ENCODE peak calls at places on chromosomes 2 and 18, in ten cellular contexts. X is prostate gland; Q is body of pancreas; O is SK-N-SH; A is MM.1S; E is PC-3; U is cardiac muscle cell; W is Peyer's patch; B is gastrocnemius medialis; I is CD8-positive, alpha-beta T cell. M is an unnamed sample.

GRCh38 chr2:172087191-172087779 is 2.0 kb downstream of the DLX1 start:
- DNase-seq in A (no peak), E (no peak), O (no peak), X (no peak), U (no peak), I (no peak), W (no peak), B (no peak), Q (no peak), M (no peak)

GRCh38 chr2:240591784-240592183 is 5.2 kb downstream of the CAPN10 start:
- DNase-seq in Q (no peak), X (no peak), B (peak; percentile 7), W (peak; percentile 31), A (no peak), O (no peak), U (no peak), E (no peak), I (no peak), M (peak; percentile 53)

GRCh38 chr2:47904903-47905453 is 1.3 kb downstream of the FBXO11 start:
- DNase-seq in W (peak; percentile 66), U (peak; percentile 24), Q (peak; percentile 56), E (no peak), B (peak; percentile 29), O (peak; percentile 69), X (peak; percentile 23), A (peak; percentile 43), I (peak; percentile 48), M (peak; percentile 27)

GRCh38 chr18:22964116-22964515 is 31.0 kb downstream of the RBBP8 start:
- DNase-seq in Q (no peak), A (no peak), I (no peak), E (no peak), W (no peak), U (peak; percentile 21), X (no peak), B (no peak), O (no peak), M (no peak)

GRCh38 chr18:39685303-39685902 is 2119.8 kb upstream of the CELF4 start:
- DNase-seq in W (no peak), A (no peak), E (no peak), O (no peak), U (no peak), X (no peak), B (no peak), I (no peak), Q (no peak), M (no peak)

GRCh38 chr2:112542123-112542973 is at the start of gene POLR1B:
- DNase-seq in U (peak; percentile 79), I (peak; percentile 61), O (peak; percentile 87), E (peak; percentile 89), Q (peak; percentile 90), W (peak; percentile 90), X (peak; percentile 80), B (peak; percentile 85), A (peak; percentile 89), M (peak; percentile 76)

GRCh38 chr2:175309799-175310198 is 128.3 kb upstream of the ATP5MC3 start:
- DNase-seq in A (peak; percentile 82), W (no peak), O (peak; percentile 54), B (no peak), X (no peak), E (peak; percentile 50), I (no peak), U (peak; percentile 21), Q (no peak), M (no peak)

GRCh38 chr18:74731097-74731496 is 133.4 kb downstream of the ZNF407 start:
- DNase-seq in O (no peak), X (no peak), U (peak; percentile 38), B (no peak), E (peak; percentile 79), Q (no peak), W (no peak), I (no peak), A (no peak), M (no peak)

GRCh38 chr2:158232476-158232875 is 130.8 kb downstream of the UPP2 start:
- DNase-seq in Q (no peak), O (no peak), E (peak; percentile 70), A (no peak), I (no peak), X (no peak), B (no peak), U (no peak), W (no peak), M (no peak)

GRCh38 chr2:112121682-112122254 is 16.4 kb upstream of the FBLN7 start:
- DNase-seq in U (peak; percentile 74), I (peak; percentile 53), E (peak; percentile 69), O (peak; percentile 29), W (no peak), B (no peak), A (peak; percentile 46), Q (peak; percentile 49), X (no peak), M (no peak)

GRCh38 chr2:179268277-179268935 is 3.8 kb upstream of the SESTD1 start:
- DNase-seq in E (peak; percentile 96), X (no peak), U (peak; percentile 66), W (no peak), O (no peak), B (no peak), I (no peak), Q (no peak), A (no peak), M (peak; percentile 53)

GRCh38 chr2:232520489-232520888 is 301 bp downstream of the PRSS56 start:
- DNase-seq in I (no peak), U (no peak), B (no peak), E (no peak), O (no peak), X (no peak), Q (no peak), W (no peak), A (no peak), M (no peak)

GRCh38 chr2:48203668-48204067 is 297.4 kb upstream of the FBXO11 start:
- DNase-seq in O (no peak), A (no peak), E (no peak), Q (no peak), W (no peak), X (no peak), I (no peak), U (no peak), B (no peak), M (no peak)

GRCh38 chr2:121665504-121665903 is 16.2 kb upstream of the CLASP1 start:
- DNase-seq in A (no peak), X (no peak), Q (no peak), B (no peak), W (no peak), E (peak; percentile 48), U (no peak), I (no peak), O (no peak), M (no peak)

GRCh38 chr2:28567076-28567471 is 71.2 kb downstream of the PLB1 start:
- DNase-seq in B (no peak), Q (peak; percentile 40), U (no peak), I (peak; percentile 40), X (no peak), A (peak; percentile 38), W (no peak), O (peak; percentile 71), E (no peak), M (no peak)
- TF ChIP-seq CTCF in B (no peak), Q (no peak), U (no peak), I (peak; percentile 55), X (no peak), A (no peak), W (no peak), O (no peak), E (no peak), M (no peak)

DNA sequence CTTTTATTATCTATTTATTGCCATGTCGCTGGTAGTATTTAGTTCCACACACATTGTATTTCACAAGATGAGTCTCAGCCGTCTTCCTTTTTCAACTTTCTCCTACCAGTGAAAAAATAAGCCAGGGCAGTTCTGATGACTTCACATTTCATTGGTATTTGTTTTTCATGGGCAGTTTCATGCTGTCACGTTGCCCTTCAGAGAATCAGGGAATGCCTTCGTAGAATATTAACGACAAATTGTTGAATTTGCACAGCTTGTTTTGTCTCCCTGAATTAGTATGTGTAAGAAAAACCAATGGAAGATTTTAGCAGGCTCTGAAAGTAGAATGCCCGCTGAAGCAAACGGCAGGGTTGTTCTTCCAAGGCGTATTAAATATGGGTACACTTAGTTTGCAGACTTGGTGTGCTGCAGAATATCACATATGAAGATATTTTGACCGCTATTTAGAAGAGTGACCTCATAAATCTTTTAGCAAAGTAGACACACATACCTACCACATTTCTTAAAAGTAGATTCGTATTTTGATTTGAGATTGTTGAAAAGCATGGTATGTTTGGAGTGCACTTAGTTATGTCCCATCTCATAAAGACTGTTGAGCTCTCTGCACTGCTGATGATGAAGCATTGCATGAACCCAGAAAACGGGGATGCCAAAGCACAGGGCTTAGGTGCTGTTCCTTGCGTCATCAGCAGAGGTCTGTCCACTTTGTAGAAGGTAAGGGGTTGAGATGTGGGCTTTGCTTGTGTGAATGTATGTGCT is 2.9 kb downstream of the NEDD4L start:
- DNase-seq in U (no peak), W (no peak), Q (peak; percentile 18), X (no peak), I (no peak), O (no peak), A (no peak), E (peak; percentile 39), B (no peak), M (no peak)
- H3K4me1 ChIP-seq in U (peaks cover 14% of the 10 kb centered on the region), W (no peaks in the 10 kb centered on the region), Q (peaks cover 39% of the 10 kb centered on the region), X (peaks cover 5% of the 10 kb centered on the region), I (peaks cover 15% of the 10 kb centered on the region), O (peaks cover 10% of the 10 kb centered on the region), A (peaks cover 17% of the 10 kb centered on the region), E (peaks cover 17% of the 10 kb centered on the region), B (no peaks in the 10 kb centered on the region), M (peaks cover 34% of the 10 kb centered on the region)

GRCh38 chr18:78192044-78192443 is 787.6 kb upstream of the SALL3 start:
- DNase-seq in A (peak; percentile 46), X (peak; percentile 54), I (no peak), E (no peak), U (no peak), O (no peak), W (no peak), Q (peak; percentile 67), B (no peak), M (no peak)
- TF ChIP-seq CTCF in A (no peak), X (peak; percentile 62), I (no peak), E (no peak), U (no peak), O (no peak), W (no peak), Q (peak; percentile 43), B (no peak), M (no peak)

DNA sequence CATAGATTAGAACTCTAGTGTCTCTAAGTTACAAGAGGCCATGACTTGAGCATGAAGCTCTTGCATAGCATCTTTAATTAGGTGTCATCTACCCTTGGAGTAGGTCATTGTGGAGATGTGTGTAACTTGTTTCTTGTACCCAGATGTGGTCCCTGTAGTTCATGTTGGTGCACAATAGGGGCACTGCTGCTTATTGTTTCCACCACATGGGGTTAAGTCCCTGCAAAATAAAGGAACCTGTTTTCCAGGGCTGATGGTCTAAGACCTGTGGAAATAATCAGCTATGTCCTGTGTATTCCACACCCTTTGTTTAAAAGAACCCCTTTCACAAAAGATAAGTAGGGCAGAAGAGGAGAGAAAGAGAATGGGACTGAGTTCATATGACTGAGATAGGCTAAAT is 28.6 kb downstream of the ASXL3 start:
- DNase-seq in I (no peak), B (no peak), E (no peak), U (no peak), X (no peak), Q (no peak), A (no peak), O (no peak), W (no peak), M (no peak)
- H3K4me1 ChIP-seq in I (no peaks in the 10 kb centered on the region), B (no peaks in the 10 kb centered on the region), E (no peaks in the 10 kb centered on the region), U (no peaks in the 10 kb centered on the region), X (no peaks in the 10 kb centered on the region), Q (no peaks in the 10 kb centered on the region), A (no peaks in the 10 kb centered on the region), O (no peaks in the 10 kb centered on the region), W (no peaks in the 10 kb centered on the region), M (no peaks in the 10 kb centered on the region)